ENCODE peak calls at places on chromosomes 5 and 9, in eight cellular contexts. B, Y, A, V, G, N, J and F are unnamed samples.

GRCh38 chr5:31774779-31775178 is 135.8 kb downstream of the PDZD2 start:
- DNase-seq in J (no peak), N (no peak), B (no peak), A (no peak), Y (no peak), G (no peak), V (no peak), F (no peak)

GRCh38 chr9:134289241-134289875 is 36.9 kb upstream of the RXRA start:
- DNase-seq in G (no peak), B (no peak), N (no peak), V (no peak), A (no peak), J (no peak), Y (no peak), F (no peak)

GRCh38 chr5:141844414-141845097 is 33.7 kb downstream of the PCDH1 start:
- DNase-seq in Y (no peak), N (no peak), G (no peak), B (no peak), J (no peak), V (no peak), A (no peak), F (no peak)

GRCh38 chr9:137762414-137763061 is 115.0 kb upstream of the CACNA1B start:
- DNase-seq in Y (no peak), V (peak; percentile 51), A (no peak), N (no peak), J (no peak), G (no peak), B (no peak), F (no peak)

GRCh38 chr5:178293815-178294214 is 61.2 kb upstream of the PHYKPL start:
- DNase-seq in B (no peak), V (no peak), A (no peak), G (no peak), Y (no peak), N (no peak), J (no peak), F (no peak)

GRCh38 chr9:105359899-105360298 is 87.9 kb upstream of the FSD1L start:
- DNase-seq in V (no peak), N (peak; percentile 94), A (peak; percentile 1), Y (no peak), G (no peak), B (peak; percentile 92), J (peak; percentile 17), F (no peak)

GRCh38 chr9:3997492-3997891 is 302.4 kb downstream of the GLIS3 start:
- DNase-seq in N (no peak), B (no peak), J (no peak), G (no peak), V (no peak), A (no peak), Y (no peak), F (no peak)

GRCh38 chr5:117568622-117569021 is 994.0 kb upstream of the SEMA6A start:
- DNase-seq in V (no peak), B (no peak), Y (no peak), A (no peak), J (no peak), G (no peak), N (peak; percentile 66), F (peak; percentile 16)

GRCh38 chr5:178227138-178227659 is 5.4 kb downstream of the PHYKPL start:
- DNase-seq in N (peak; percentile 52), G (no peak), Y (no peak), A (no peak), B (peak; percentile 42), V (no peak), J (no peak), F (no peak)

GRCh38 chr5:176817864-176818377 is 7.6 kb downstream of the UNC5A start:
- DNase-seq in B (no peak), V (peak; percentile 6), J (no peak), A (no peak), G (peak; percentile 62), Y (no peak), N (no peak), F (peak; percentile 27)

GRCh38 chr9:134853893-134854292 is 26.7 kb upstream of the FCN2 start:
- DNase-seq in B (no peak), V (no peak), Y (no peak), J (no peak), A (no peak), N (no peak), G (no peak), F (no peak)

GRCh38 chr5:95081500-95082355 is 203.2 kb downstream of the MCTP1 start:
- DNase-seq in G (no peak), B (peak; percentile 93), N (peak; percentile 92), Y (peak; percentile 5), J (peak; percentile 68), V (peak; percentile 36), A (peak; percentile 62), F (peak; percentile 72)

GRCh38 chr9:96020822-96021615 is 145.5 kb downstream of the ERCC6L2 start:
- DNase-seq in B (no peak), G (peak; percentile 42), V (peak; percentile 19), A (no peak), Y (no peak), J (peak; percentile 30), N (no peak), F (no peak)

GRCh38 chr9:119369670-119370366 is 583 bp upstream of the BRINP1 start:
- DNase-seq in A (no peak), J (no peak), V (no peak), G (no peak), Y (peak; percentile 49), N (no peak), B (no peak), F (no peak)

GRCh38 chr9:83620841-83621636 is 1.9 kb upstream of the IDNK start:
- DNase-seq in Y (peak; percentile 66), N (peak; percentile 51), V (peak; percentile 65), A (peak; percentile 12), B (peak; percentile 67), J (peak; percentile 57), G (peak; percentile 47), F (peak; percentile 78)

GRCh38 chr5:88734191-88734640 is 148.8 kb downstream of the MEF2C start:
- DNase-seq in J (no peak), A (no peak), G (no peak), N (no peak), B (no peak), V (peak; percentile 70), Y (no peak), F (no peak)

GRCh38 chr5:140481758-140482157 is 65.7 kb upstream of the EIF4EBP3 start:
- DNase-seq in G (no peak), A (peak; percentile 32), Y (no peak), B (no peak), V (no peak), N (peak; percentile 58), J (peak; percentile 82), F (no peak)

GRCh38 chr5:32275421-32275765 is 37.3 kb downstream of the MTMR12 start:
- DNase-seq in V (no peak), J (no peak), G (no peak), Y (no peak), B (no peak), A (no peak), N (peak; percentile 49), F (no peak)

GRCh38 chr5:38462972-38463633 is 93.3 kb downstream of the LIFR start:
- DNase-seq in B (peak; percentile 56), A (no peak), J (peak; percentile 72), V (no peak), N (no peak), Y (no peak), G (no peak), F (no peak)

GRCh38 chr9:128635266-128636023 is 21.2 kb downstream of the DYNC2I2 start:
- DNase-seq in N (peak; percentile 91), A (peak; percentile 89), Y (peak; percentile 55), J (peak; percentile 98), V (peak; percentile 97), B (peak; percentile 97), G (peak; percentile 71), F (peak; percentile 98)

GRCh38 chr5:80408475-80408875 is 611 bp downstream of the ZFYVE16 start:
- DNase-seq in V (peak; percentile 65), N (peak; percentile 30), J (peak; percentile 66), Y (peak; percentile 48), G (peak; percentile 67), B (peak; percentile 64), A (peak; percentile 11), F (peak; percentile 67)

GRCh38 chr5:112668016-112668415 is 69.7 kb upstream of the APC start:
- DNase-seq in J (peak; percentile 16), Y (no peak), N (peak; percentile 57), B (no peak), G (no peak), V (no peak), A (no peak), F (no peak)

GRCh38 chr9:134492281-134492691 is 149.3 kb upstream of the COL5A1 start:
- DNase-seq in A (no peak), G (no peak), J (peak; percentile 88), B (no peak), N (peak; percentile 100), Y (no peak), V (peak; percentile 16), F (no peak)

GRCh38 chr9:76610009-76610352 is 151.0 kb downstream of the GCNT1 start:
- DNase-seq in G (no peak), Y (no peak), B (no peak), N (peak; percentile 81), A (no peak), V (peak; percentile 57), J (peak; percentile 56), F (no peak)

GRCh38 chr9:120761011-120761410 is 32.2 kb downstream of the FBXW2 start:
- DNase-seq in B (no peak), N (no peak), J (no peak), Y (no peak), A (no peak), G (no peak), V (no peak), F (no peak)